ENCODE peak calls at places on chromosomes 4 and X, in four cellular contexts. Z, F, Q and S are unnamed samples.

GRCh38 chrX:65726708-65727107 is 59.3 kb downstream of the MSN start:
- DNase-seq in Q (no peak), Z (no peak), F (no peak), S (no peak)

GRCh38 chr4:145545538-145546224 is 64.0 kb downstream of the SMAD1 start:
- DNase-seq in F (no peak), Z (no peak), Q (no peak), S (no peak)

GRCh38 chr4:22268350-22269025 is 247.4 kb downstream of the ADGRA3 start:
- DNase-seq in Q (no peak), F (no peak), Z (no peak), S (no peak)

GRCh38 chr4:25903905-25904747 is 9.9 kb upstream of the SMIM20 start:
- DNase-seq in F (no peak), Z (no peak), Q (no peak), S (no peak)

GRCh38 chr4:7513731-7514130 is 79.0 kb upstream of the PSAPL1 start:
- DNase-seq in Q (no peak), Z (no peak), F (no peak), S (no peak)

GRCh38 chr4:140213736-140214135 is 59.8 kb upstream of the MAML3 start:
- DNase-seq in F (no peak), Z (no peak), Q (no peak), S (no peak)

GRCh38 chrX:139971394-139971749 is 6.1 kb upstream of the CXorf66 start:
- DNase-seq in Z (no peak), F (no peak), Q (no peak), S (no peak)

GRCh38 chrX:119194631-119195030 is 41.5 kb upstream of the PGRMC1 start:
- DNase-seq in Q (no peak), Z (no peak), F (no peak), S (no peak)

GRCh38 chr4:137755033-137755471 is 222.8 kb upstream of the PCDH18 start:
- DNase-seq in Z (no peak), Q (no peak), F (no peak), S (no peak)

DNA sequence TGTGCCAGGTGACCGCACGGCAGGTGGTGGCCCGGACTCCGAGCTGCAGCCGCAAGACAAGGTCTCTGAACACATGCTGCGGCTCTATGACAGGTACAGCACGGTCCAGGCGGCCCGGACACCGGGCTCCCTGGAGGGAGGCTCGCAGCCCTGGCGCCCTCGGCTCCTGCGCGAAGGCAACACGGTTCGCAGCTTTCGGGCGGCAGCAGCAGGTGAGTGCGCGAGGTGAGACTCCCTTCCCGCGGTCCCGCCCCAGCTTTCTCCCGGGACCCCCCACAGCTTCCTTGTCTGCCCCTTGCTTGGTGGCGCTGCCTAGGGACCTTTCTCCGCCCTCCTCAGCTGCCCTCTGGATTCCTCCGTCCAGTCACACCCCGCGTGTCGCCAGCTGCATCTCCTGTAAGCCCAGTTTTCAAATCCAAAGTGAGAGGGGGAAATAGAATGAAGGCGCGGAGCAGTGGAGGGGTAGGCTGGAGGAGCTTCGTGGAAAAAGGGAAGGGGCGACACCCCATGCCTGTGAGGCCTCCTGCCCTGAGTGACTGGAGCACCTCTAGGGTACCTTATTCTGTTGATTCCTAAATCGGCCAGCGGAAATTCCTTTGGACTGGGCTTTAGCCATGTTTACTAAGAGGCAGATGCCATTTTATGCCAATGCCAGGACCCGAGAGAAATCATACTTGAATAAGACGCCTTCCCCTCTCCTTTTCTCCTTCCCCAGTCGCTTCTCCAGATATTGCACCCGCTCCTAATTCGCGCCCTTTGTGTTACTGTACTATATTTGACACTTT is 1.1 kb downstream of the BMP3 start:
- DNase-seq in Q (peak), F (peak), Z (no peak), S (no peak)
- TF ChIP-seq CTCF in Q (no peak), F (no peak), Z (no peak), S (no peak)

GRCh38 chrX:12115377-12115776 is 22.9 kb upstream of the FRMPD4 start:
- DNase-seq in Z (no peak), F (peak), Q (peak), S (no peak)
- TF ChIP-seq CTCF in Z (no peak), F (peak), Q (peak), S (peak)

DNA sequence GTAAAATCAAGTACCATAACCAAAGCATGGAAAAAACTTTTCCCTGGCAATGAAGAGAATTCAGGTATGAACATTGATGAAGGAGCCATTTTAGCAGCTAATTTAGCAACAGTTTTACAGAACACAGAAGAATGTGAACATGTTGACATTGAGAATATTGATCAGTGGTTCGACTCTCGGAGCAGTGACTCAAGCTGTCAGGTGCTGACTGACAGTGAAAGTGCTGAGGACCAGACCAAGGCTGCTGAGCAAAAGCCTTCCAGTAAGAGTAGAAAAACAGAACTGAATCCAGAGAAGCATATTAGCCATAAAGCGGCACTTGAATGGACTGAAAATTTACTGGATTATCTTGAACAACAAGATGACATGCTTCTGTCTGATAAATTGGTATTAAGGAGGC is 2.8 kb downstream of the TIGD2 start:
- DNase-seq in F (no peak), Z (no peak), Q (no peak), S (no peak)
- TF ChIP-seq CTCF in F (no peak), Z (no peak), Q (no peak), S (no peak)

DNA sequence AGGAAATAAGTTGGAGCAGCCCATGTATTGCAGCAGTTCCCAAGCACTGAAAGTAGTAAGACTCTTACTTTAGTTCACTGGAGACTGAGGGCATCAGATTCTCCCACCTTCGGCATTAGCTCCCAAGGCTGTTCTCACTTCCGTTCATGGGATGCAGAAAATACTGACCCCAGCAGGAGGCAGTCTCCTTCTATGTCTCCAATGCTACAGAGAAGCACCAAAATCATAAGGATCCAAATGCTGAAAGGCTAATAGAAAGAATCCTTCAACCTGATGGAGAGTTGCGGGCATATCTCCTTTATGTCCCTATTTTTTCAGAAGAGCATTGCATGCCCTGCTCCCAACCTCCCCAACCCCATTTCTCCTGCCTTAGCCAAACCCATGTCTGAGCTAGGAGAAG is 32.4 kb downstream of the ADH7 start:
- DNase-seq in F (peak), Z (no peak), Q (no peak), S (no peak)
- TF ChIP-seq CTCF in F (no peak), Z (no peak), Q (no peak), S (peak)

DNA sequence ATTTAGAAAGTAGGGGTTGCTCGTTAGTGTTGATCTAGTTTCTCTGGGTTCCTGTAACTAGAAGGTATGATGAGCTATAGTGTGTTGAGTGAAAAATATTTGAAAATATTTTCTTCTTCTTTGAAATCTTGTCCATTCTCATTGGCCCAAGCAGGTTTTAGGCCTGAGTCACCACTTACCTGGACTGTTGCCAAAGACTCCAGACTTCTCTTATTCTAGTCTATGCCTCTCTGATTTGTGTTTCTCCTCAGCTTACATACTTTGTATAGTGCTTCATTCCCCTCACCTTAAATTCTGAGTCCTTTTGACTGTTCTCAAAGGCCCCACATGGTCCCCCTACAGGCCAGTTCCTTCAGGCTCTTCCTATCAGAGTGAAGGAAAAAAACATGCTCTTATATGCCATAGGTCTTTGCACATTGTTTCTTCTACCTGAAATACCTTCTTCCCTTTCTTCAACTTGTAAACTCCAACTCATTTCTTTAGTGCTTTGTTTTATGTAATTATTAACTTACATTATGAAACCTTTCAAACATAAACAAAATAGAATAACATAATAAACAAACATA is 258.2 kb downstream of the PPP1R2C start:
- DNase-seq in F (no peak), Z (no peak), Q (no peak), S (no peak)
- TF ChIP-seq CTCF in F (no peak), Z (no peak), Q (no peak), S (peak)

DNA sequence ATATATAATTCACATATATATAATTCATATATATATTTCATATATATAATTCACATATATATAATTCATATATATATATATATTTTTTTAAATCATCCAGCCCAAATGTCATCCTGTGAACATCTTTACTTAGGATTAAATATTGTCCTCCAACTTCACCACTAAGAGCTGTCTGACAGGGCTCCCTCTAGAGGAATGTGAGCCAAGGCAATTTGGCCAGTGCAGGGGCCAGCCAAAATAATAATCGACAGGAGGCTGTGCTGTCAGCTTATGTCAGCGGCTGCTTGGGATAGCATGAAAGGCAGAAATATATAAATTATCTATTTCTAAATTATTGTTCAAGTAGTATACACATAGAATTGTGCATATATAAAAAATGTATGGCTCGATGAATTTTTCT is 29.5 kb downstream of the EGFL6 start:
- DNase-seq in Z (no peak), Q (no peak), F (peak), S (no peak)
- TF ChIP-seq CTCF in Z (no peak), Q (no peak), F (no peak), S (peak)

GRCh38 chr4:37793562-37793961 is 32.9 kb upstream of the PGM2 start:
- DNase-seq in F (no peak), Q (no peak), Z (no peak), S (no peak)
- TF ChIP-seq CTCF in F (no peak), Q (no peak), Z (no peak), S (peak)